ENCODE peak calls at places on chromosomes 16 and 17, in six cellular contexts. N is K562, W is A549, K is GM12878, J is endothelial cell of umbilical vein, I is HepG2. P is an unnamed sample.

GRCh38 chr16:67326472-67327309 is at the start of the genes KCTD19 and LRRC36:
- DNase-seq in N (peak; percentile 89), I (peak; percentile 70), W (peak; percentile 93), K (no peak), J (peak; percentile 71), P (no peak)

GRCh38 chr17:63928172-63928666 is 3.9 kb downstream of the CD79B start:
- DNase-seq in N (no peak), K (no peak), I (no peak), W (no peak), J (no peak), P (no peak)

GRCh38 chr17:78899361-78900260 is 3.4 kb downstream of the CEP295NL start:
- DNase-seq in I (no peak), K (no peak), W (no peak), N (no peak), J (no peak), P (no peak)

GRCh38 chr16:35319536-35320192 is 1860.3 kb downstream of the TP53TG3F start:
- DNase-seq in J (no peak), W (no peak), K (no peak), I (no peak), N (no peak), P (no peak)

GRCh38 chr17:50198026-50198669 is 3.3 kb downstream of the COL1A1 start:
- DNase-seq in J (peak; percentile 64), N (peak; percentile 57), W (peak; percentile 86), K (no peak), I (peak; percentile 72), P (peak; percentile 69)

GRCh38 chr17:57707892-57708291 is 37.2 kb downstream of the CCDC182 start:
- DNase-seq in I (no peak), J (no peak), N (no peak), W (no peak), K (no peak), P (no peak)

GRCh38 chr16:31352344-31353115 is 2.4 kb upstream of the ITGAX start:
- DNase-seq in J (no peak), N (no peak), I (no peak), W (no peak), K (no peak), P (peak; percentile 86)

GRCh38 chr17:60160829-60161501 is 11.2 kb downstream of the CA4 start:
- DNase-seq in K (no peak), J (no peak), I (no peak), N (no peak), W (no peak), P (no peak)

DNA sequence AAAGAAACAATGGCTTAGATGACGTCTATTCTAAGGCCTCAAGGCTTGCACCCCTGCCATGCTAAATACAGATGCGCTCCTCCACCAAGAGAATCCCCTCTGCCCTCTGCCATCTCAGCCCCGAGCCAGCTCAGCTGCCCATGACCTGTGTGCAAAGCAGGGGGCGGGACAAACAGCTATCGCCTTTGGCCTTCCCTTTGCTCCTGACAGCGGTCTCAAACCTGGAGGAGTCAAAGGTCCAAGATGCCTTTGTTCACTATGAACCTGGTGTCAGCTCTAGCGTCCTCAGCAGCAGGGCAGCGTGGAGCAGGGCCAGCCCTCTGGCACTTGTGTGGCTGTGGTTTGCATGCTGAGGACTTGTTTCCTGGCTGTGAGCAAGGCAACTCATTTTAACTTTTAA is 12.3 kb downstream of the SLX4 start:
- DNase-seq in J (no peak), N (no peak), K (no peak), I (peak; percentile 18), W (no peak), P (no peak)
- TF ChIP-seq CTCF in J (no peak), N (no peak), K (no peak), I (no peak), W (no peak), P (no peak)

GRCh38 chr17:28045304-28045703 is 2.8 kb downstream of the NLK start:
- DNase-seq in W (no peak), N (no peak), J (no peak), K (no peak), I (no peak), P (no peak)
- H3K4me3 ChIP-seq in W (no peak overlapping the region), N (no peak overlapping the region), J (no peak overlapping the region), K (peak overlapping the region; percentile 59), I (no peak overlapping the region), P (no peak overlapping the region)

GRCh38 chr17:8071496-8071895 is 16.0 kb downstream of the ALOX12B start:
- DNase-seq in J (no peak), W (no peak), K (no peak), I (no peak), N (no peak), P (no peak)

GRCh38 chr17:8075081-8075480 is 12.4 kb downstream of the ALOX12B start:
- DNase-seq in N (no peak), W (no peak), I (no peak), J (no peak), K (no peak), P (no peak)

GRCh38 chr17:8072339-8072726 is 15.2 kb downstream of the ALOX12B start:
- DNase-seq in I (no peak), K (no peak), J (no peak), W (no peak), N (no peak), P (no peak)

GRCh38 chr17:8073627-8074485 is 13.7 kb downstream of the ALOX12B start:
- DNase-seq in J (peak; percentile 59), W (peak; percentile 91), I (peak; percentile 32), N (peak; percentile 68), K (no peak), P (peak; percentile 75)

DNA sequence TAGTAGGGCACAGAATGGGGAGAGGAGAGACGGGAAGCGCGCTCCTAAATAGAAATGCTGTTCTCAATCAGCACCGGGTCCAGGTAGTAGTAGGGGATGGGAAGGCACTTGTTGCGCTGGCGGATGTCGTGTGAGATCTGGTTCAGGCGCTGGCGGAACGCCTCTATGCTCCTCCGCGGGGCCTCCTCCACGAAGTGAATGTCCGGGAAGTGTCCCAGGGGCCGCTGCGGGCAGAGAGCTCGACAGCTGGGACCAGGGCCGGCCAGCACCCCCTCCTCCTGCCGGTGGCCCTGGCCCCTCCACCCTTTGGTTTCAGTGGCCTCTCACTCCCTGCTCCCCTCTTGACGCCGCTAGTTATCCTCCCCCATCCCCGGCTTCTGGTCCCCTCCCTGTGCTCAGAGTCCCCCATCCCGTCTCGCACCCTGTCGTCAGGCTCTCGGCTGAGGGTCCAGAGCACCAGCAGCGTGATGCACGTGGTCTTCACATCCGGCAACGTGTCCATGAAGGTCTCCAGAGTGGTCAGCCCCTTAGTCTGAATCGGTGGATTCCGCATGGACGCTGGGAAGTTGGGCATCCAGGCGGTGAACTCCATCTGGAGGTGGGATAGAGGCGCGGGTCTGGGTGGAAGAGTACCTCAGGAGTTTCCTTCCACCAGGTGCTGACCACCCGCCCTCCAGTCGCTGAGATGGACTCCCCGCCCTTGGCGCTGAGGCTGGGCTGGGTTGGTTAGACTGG is 14.6 kb downstream of the ALOX12B start:
- DNase-seq in J (no peak), K (no peak), N (no peak), I (no peak), W (no peak), P (no peak)
- TF ChIP-seq MYC in J (no peak), K (no peak), N (no peak), I (no peak), W (no peak), P (no peak)

GRCh38 chr17:39199986-39200879 is at the start of gene RPL19:
- DNase-seq in K (peak; percentile 81), N (peak; percentile 95), W (peak; percentile 100), I (peak; percentile 96), J (peak; percentile 92), P (peak; percentile 98)
- TF ChIP-seq CTCF in K (no peak), N (no peak), W (no peak), I (no peak), J (no peak), P (no peak)

GRCh38 chr17:67265620-67266019 is 20.6 kb upstream of the HELZ start:
- DNase-seq in K (no peak), N (no peak), W (no peak), J (no peak), I (no peak), P (no peak)

GRCh38 chr17:67262420-67262819 is 17.4 kb upstream of the HELZ start:
- DNase-seq in J (no peak), W (no peak), N (no peak), I (no peak), K (no peak), P (no peak)

GRCh38 chr17:67256075-67256732 is 11.2 kb upstream of the HELZ start:
- DNase-seq in N (no peak), J (no peak), W (no peak), I (no peak), K (no peak), P (no peak)

GRCh38 chr17:67258836-67259468 is 14.0 kb upstream of the HELZ start:
- DNase-seq in K (no peak), W (no peak), N (no peak), I (no peak), J (no peak), P (peak; percentile 79)

GRCh38 chr17:67260051-67260987 is 15.3 kb upstream of the HELZ start:
- DNase-seq in K (no peak), W (no peak), I (peak; percentile 77), J (no peak), N (no peak), P (peak; percentile 85)
- H3K4me3 ChIP-seq in K (no peak overlapping the region), W (no peak overlapping the region), I (no peak overlapping the region), J (no peak overlapping the region), N (no peak overlapping the region), P (peak overlapping the region; percentile 27)

GRCh38 chr16:20865420-20866126 is 34.6 kb downstream of the DCUN1D3 start:
- DNase-seq in N (no peak), K (peak; percentile 64), J (no peak), I (no peak), W (no peak), P (no peak)
- TF ChIP-seq MYC in N (no peak), K (no peak), J (no peak), I (no peak), W (no peak), P (no peak)

P was measured in NB4.